ENCODE peak calls at places on chromosome 13, in eight cellular contexts. X is cardiac fibroblast; Z is effector memory CD4-positive, alpha-beta T cell; T is brain microvascular endothelial cell; Y is stomach; E is uterus; B is right cardiac atrium; J is GM23338. F is an unnamed sample.
A peak's percentile ranks its signal among the peaks of the same experiment; 100 is the strongest.

GRCh38 chr13:29111446-29111845 is 291.3 kb downstream of the MTUS2 start:
- DNase-seq in X (no peak), Z (no peak), T (no peak), Y (no peak), E (no peak), B (no peak), J (no peak), F (no peak)

GRCh38 chr13:84844473-84844872 is 954.7 kb downstream of the SLITRK6 start:
- DNase-seq in X (no peak), Z (no peak), T (no peak), Y (no peak), E (no peak), B (no peak), J (peak; percentile 53), F (no peak)

GRCh38 chr13:101305981-101306411 is 110.3 kb downstream of the NALCN start:
- DNase-seq in X (no peak), Z (no peak), T (no peak), Y (no peak), E (no peak), B (no peak), J (no peak), F (no peak)

GRCh38 chr13:98384739-98385138 is 192.2 kb downstream of the STK24 start:
- DNase-seq in X (no peak), Z (no peak), T (peak; percentile 79), Y (no peak), E (no peak), B (no peak), J (no peak), F (no peak)

GRCh38 chr13:27465611-27466010 is 15.2 kb upstream of the MTIF3 start:
- DNase-seq in X (no peak), Z (no peak), T (no peak), Y (no peak), E (no peak), B (no peak), J (no peak), F (no peak)

GRCh38 chr13:28684257-28684656 is 25.3 kb downstream of the POMP start:
- DNase-seq in X (no peak), Z (no peak), T (no peak), Y (no peak), E (no peak), B (peak; percentile 17), J (peak; percentile 95), F (no peak)

GRCh38 chr13:106561551-106562170 is 6.3 kb downstream of the ARGLU1 start:
- DNase-seq in X (peak; percentile 47), Z (peak; percentile 13), T (peak; percentile 37), Y (no peak), E (no peak), B (peak; percentile 51), J (no peak), F (no peak)

GRCh38 chr13:33787051-33787591 is 30.8 kb upstream of the RFC3 start:
- DNase-seq in X (peak; percentile 4), Z (no peak), T (no peak), Y (no peak), E (no peak), B (no peak), J (no peak), F (no peak)

GRCh38 chr13:99496322-99497142 is 4.7 kb upstream of the TM9SF2 start:
- DNase-seq in X (peak; percentile 22), Z (peak; percentile 64), T (peak; percentile 9), Y (peak; percentile 81), E (peak; percentile 65), B (peak; percentile 44), J (peak; percentile 67), F (peak; percentile 52)

GRCh38 chr13:49308104-49308875 is 60.6 kb downstream of the CDADC1 start:
- DNase-seq in X (peak; percentile 89), Z (no peak), T (peak; percentile 22), Y (peak; percentile 86), E (peak; percentile 93), B (peak; percentile 90), J (no peak), F (no peak)

GRCh38 chr13:90545070-90545840 is 802.2 kb upstream of the MIR17HG start:
- DNase-seq in X (peak; percentile 11), Z (no peak), T (peak; percentile 1), Y (no peak), E (no peak), B (no peak), J (no peak), F (no peak)

GRCh38 chr13:105634059-105634458 is 901.4 kb downstream of the EFNB2 start:
- DNase-seq in X (no peak), Z (no peak), T (peak; percentile 21), Y (no peak), E (no peak), B (no peak), J (no peak), F (no peak)

GRCh38 chr13:95185851-95186250 is 115.4 kb downstream of the ABCC4 start:
- DNase-seq in X (peak; percentile 4), Z (peak; percentile 51), T (no peak), Y (no peak), E (no peak), B (no peak), J (no peak), F (no peak)

GRCh38 chr13:105311094-105311493 is 1224.4 kb downstream of the EFNB2 start:
- DNase-seq in X (no peak), Z (no peak), T (no peak), Y (no peak), E (no peak), B (no peak), J (no peak), F (no peak)

GRCh38 chr13:20518652-20519051 is 7.0 kb downstream of the CRYL1 start:
- DNase-seq in X (peak; percentile 22), Z (no peak), T (no peak), Y (no peak), E (no peak), B (no peak), J (no peak), F (no peak)

GRCh38 chr13:48976677-48977625 is 1.2 kb downstream of the FNDC3A start:
- DNase-seq in X (peak; percentile 6), Z (no peak), T (no peak), Y (no peak), E (no peak), B (no peak), J (no peak), F (peak; percentile 33)

GRCh38 chr13:52109096-52109495 is 19.8 kb downstream of the NEK5 start:
- DNase-seq in X (no peak), Z (no peak), T (no peak), Y (no peak), E (no peak), B (no peak), J (peak; percentile 33), F (no peak)

GRCh38 chr13:44386932-44387556 is 13.4 kb downstream of the SERP2 start:
- DNase-seq in X (no peak), Z (no peak), T (no peak), Y (no peak), E (no peak), B (no peak), J (no peak), F (no peak)

GRCh38 chr13:82688400-82688999 is 1193.8 kb downstream of the SLITRK1 start:
- DNase-seq in X (peak; percentile 13), Z (no peak), T (no peak), Y (no peak), E (no peak), B (no peak), J (no peak), F (no peak)

GRCh38 chr13:82614086-82614485 is 1268.2 kb downstream of the SLITRK1 start:
- DNase-seq in X (no peak), Z (no peak), T (no peak), Y (no peak), E (no peak), B (no peak), J (no peak), F (no peak)

GRCh38 chr13:102771298-102772041 is 2.1 kb downstream of the TEX30 start:
- DNase-seq in X (no peak), Z (no peak), T (no peak), Y (no peak), E (no peak), B (no peak), J (no peak), F (no peak)
- H3K4me3 ChIP-seq in X (no peak overlapping the region), Z (no peak overlapping the region), T (no peak overlapping the region), Y (no peak overlapping the region), E (no peak overlapping the region), B (no peak overlapping the region), J (no peak overlapping the region), F (no peak overlapping the region)

DNA sequence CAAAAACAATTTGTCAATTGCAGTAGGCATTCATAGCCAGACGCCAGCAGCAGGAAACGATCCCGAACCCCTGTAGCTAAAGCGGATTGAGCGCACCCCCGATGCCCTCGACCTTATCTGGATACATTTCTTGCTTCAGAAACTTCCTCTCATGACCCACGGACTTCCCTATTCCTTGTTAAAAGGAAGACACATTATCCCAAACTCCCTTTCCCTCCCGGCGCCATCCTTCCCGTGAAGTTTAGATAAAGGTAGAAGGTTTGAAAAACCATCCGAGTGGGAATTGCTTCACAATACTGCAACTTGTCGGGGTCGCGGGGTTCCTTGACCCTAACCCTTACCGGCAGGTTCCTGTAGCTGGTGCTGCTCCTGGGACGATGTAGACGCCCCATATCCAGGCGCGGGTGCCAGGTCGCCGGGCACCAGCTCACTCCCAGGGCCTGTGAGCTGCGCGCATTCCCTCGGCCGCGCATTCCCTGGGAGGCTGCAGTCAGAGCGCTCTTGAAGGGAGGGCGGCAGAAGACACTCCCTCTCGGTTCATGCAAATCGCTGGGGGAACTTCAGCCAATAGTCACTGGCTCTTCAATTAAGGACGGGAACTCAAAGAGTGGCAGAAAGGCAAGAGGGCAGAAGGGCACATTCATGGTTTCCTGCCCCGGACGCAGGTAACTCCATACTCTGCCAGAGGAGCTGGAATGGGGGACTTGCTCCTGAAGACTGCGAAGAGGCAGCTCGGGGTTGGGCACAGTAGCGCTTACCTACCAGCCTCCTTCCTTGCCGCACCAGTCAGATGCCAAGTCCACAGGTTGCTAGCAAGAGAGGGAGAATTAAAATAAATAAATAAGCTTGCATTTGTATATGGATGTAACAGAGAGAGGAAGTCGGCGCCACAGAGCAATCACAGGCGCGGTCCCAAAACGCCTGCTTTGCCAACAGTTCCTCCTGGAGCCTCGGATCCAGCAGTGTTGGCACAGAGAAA is 674 bp downstream of the PCDH20 start:
- DNase-seq in X (peak; percentile 5), Z (no peak), T (no peak), Y (peak; percentile 65), E (peak; percentile 21), B (peak; percentile 41), J (peak; percentile 93), F (no peak)
- H3K4me3 ChIP-seq in X (no peak overlapping the region), Z (no peak overlapping the region), T (peak overlapping the region; percentile 49), Y (peak overlapping the region; percentile 32), E (peak overlapping the region; percentile 44), B (peak overlapping the region; percentile 41), J (peak overlapping the region; percentile 69), F (peak overlapping the region; percentile 32)

DNA sequence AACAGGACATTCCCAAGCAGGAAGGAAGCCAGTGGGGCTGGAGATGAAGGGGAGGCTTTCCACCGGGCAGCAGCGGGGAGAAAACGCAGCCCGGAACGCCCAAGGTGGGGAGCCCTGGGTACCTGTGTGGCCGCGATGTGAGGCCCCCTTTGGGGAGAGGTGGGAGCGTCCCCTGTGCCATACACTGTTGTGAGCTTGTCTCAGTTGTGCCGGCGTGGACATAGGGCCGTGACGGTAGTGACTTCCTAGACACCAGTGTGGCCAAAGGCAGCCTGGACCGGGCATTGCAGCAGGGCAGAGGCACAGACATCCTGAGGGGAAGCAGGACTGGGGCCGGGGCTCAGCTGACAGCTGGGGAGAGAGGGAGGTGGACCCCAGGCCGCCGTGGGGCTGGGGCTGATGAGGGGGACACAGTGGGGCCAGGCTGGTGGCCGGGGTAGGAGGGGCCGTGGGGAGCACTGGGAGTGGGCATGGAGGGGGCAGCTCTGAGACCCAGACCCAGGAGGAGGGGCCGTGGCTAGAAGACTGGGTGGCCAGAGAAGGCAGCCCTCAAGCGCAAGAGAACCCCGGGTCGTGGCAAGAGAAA is 38.5 kb upstream of the TFDP1 start:
- DNase-seq in X (no peak), Z (no peak), T (no peak), Y (no peak), E (no peak), B (no peak), J (no peak), F (no peak)
- H3K4me3 ChIP-seq in X (no peak overlapping the region), Z (no peak overlapping the region), T (no peak overlapping the region), Y (no peak overlapping the region), E (no peak overlapping the region), B (no peak overlapping the region), J (no peak overlapping the region), F (peak overlapping the region; percentile 5)

GRCh38 chr13:109684084-109684835 is 102.1 kb downstream of the IRS2 start:
- DNase-seq in X (no peak), Z (no peak), T (no peak), Y (no peak), E (no peak), B (no peak), J (no peak), F (no peak)
- H3K4me3 ChIP-seq in X (no peak overlapping the region), Z (no peak overlapping the region), T (no peak overlapping the region), Y (peak overlapping the region; percentile 2), E (no peak overlapping the region), B (no peak overlapping the region), J (no peak overlapping the region), F (no peak overlapping the region)